ENCODE peak calls at places on chromosomes 11 and 22, in four cellular contexts. P is activated CD8-positive, alpha-beta memory T cell treated with anti-CD3 and anti-CD28 coated beads, Interleukin-2, amount 50 U/mL, for 4 hours; A is AML-193; J is HS-5. U is an unnamed sample.

GRCh38 chr11:19368726-19369364 is 128.1 kb upstream of the E2F8 start:
- DNase-seq in P (no peak), A (no peak), J (peak), U (no peak)

GRCh38 chr11:12429155-12429554 is 51.8 kb downstream of the PARVA start:
- DNase-seq in P (no peak), A (no peak), J (no peak), U (no peak)

GRCh38 chr22:24006914-24007214 is 1.6 kb upstream of the GSTT4 start:
- DNase-seq in P (no peak), A (no peak), J (no peak), U (no peak)

GRCh38 chr22:20758688-20759087 is 15.2 kb upstream of the SERPIND1 start:
- DNase-seq in P (no peak), A (no peak), J (no peak), U (no peak)

GRCh38 chr11:95229199-95230053 is 1.6 kb downstream of the SESN3 start:
- DNase-seq in P (no peak), A (no peak), J (no peak), U (no peak)

GRCh38 chr11:104654414-104654813 is 243.8 kb downstream of the CASP12 start:
- DNase-seq in P (no peak), A (no peak), J (no peak), U (no peak)

GRCh38 chr11:75273331-75273988 is 32.9 kb downstream of the TPBGL start:
- DNase-seq in P (no peak), A (no peak), J (no peak), U (no peak)

GRCh38 chr22:20000246-20001081 is 16.2 kb downstream of the ARVCF start:
- DNase-seq in P (no peak), A (no peak), J (no peak), U (no peak)

GRCh38 chr22:23072911-23073491 is 2.7 kb downstream of the GNAZ start:
- DNase-seq in P (no peak), A (no peak), J (no peak), U (no peak)

GRCh38 chr22:43343262-43343988 is at the start of gene SCUBE1:
- DNase-seq in P (peak), A (peak), J (no peak), U (no peak)

GRCh38 chr11:112346586-112346985 is 85.9 kb upstream of the PLET1 start:
- DNase-seq in P (no peak), A (no peak), J (no peak), U (no peak)

GRCh38 chr22:27996529-27996925 is 77.5 kb upstream of the PITPNB start:
- DNase-seq in P (no peak), A (no peak), J (no peak), U (no peak)

GRCh38 chr22:43446037-43446803 is 34.4 kb downstream of the MPPED1 start:
- DNase-seq in P (no peak), A (no peak), J (no peak), U (peak)

GRCh38 chr22:37599161-37599560 is 9.5 kb upstream of the GGA1 start:
- DNase-seq in P (no peak), A (no peak), J (no peak), U (peak)

GRCh38 chr11:35087648-35088047 is 51.3 kb upstream of the CD44 start:
- DNase-seq in P (no peak), A (peak), J (no peak), U (no peak)